ENCODE peak calls at places on chromosomes 3 and 15, in six cellular contexts. Z, B, N, L, E and T are unnamed samples.

GRCh38 chr3:122944671-122945151 is 82.9 kb downstream of the SEMA5B start:
- DNase-seq in N (peak; percentile 19), B (no peak), Z (no peak), L (peak; percentile 45), E (no peak), T (no peak)

GRCh38 chr3:101391413-101391812 is 71.0 kb upstream of the IMPG2 start:
- DNase-seq in N (no peak), L (no peak), E (no peak), Z (no peak), B (no peak), T (no peak)

GRCh38 chr3:24829632-24830229 is 335.1 kb upstream of the THRB start:
- DNase-seq in E (peak; percentile 38), B (no peak), L (no peak), N (no peak), Z (peak; percentile 7), T (no peak)

GRCh38 chr3:174099724-174100123 is 702.2 kb downstream of the NLGN1 start:
- DNase-seq in Z (no peak), B (no peak), N (no peak), E (no peak), L (no peak), T (no peak)

GRCh38 chr3:163939926-163940325 is 1138.4 kb downstream of the SI start:
- DNase-seq in L (no peak), N (peak; percentile 35), Z (peak; percentile 7), B (no peak), E (no peak), T (no peak)

GRCh38 chr15:63157891-63158431 is 684 bp upstream of the RPS27L start:
- DNase-seq in B (no peak), E (no peak), N (peak; percentile 90), L (peak; percentile 45), Z (peak; percentile 83), T (peak; percentile 38)

GRCh38 chr15:57509121-57509520 is 82.6 kb upstream of the MYZAP start:
- DNase-seq in N (no peak), Z (no peak), L (no peak), B (no peak), E (peak; percentile 45), T (no peak)

GRCh38 chr15:40906101-40906946 is 12.1 kb downstream of the VPS18 start:
- DNase-seq in B (peak; percentile 60), N (peak; percentile 98), L (peak; percentile 74), E (peak; percentile 91), Z (peak; percentile 99), T (peak; percentile 80)

GRCh38 chr15:56428821-56429458 is 36.0 kb downstream of the MNS1 start:
- DNase-seq in B (no peak), E (no peak), Z (peak; percentile 23), L (peak; percentile 20), N (peak; percentile 53), T (peak; percentile 3)

GRCh38 chr15:74431645-74432044 is 2.1 kb downstream of the SEMA7A start:
- DNase-seq in B (no peak), Z (no peak), E (no peak), L (no peak), N (peak; percentile 45), T (no peak)

GRCh38 chr15:79923068-79923514 is 26.3 kb upstream of the MTHFS start:
- DNase-seq in Z (peak; percentile 56), N (peak; percentile 69), B (peak; percentile 60), L (peak; percentile 64), E (peak; percentile 80), T (peak; percentile 90)

GRCh38 chr3:184688251-184688851 is 23.5 kb downstream of the MAGEF1 start:
- DNase-seq in L (peak; percentile 47), Z (peak; percentile 94), N (peak; percentile 73), B (no peak), E (no peak), T (no peak)

GRCh38 chr3:17307482-17307881 is 422.7 kb downstream of the PLCL2 start:
- DNase-seq in E (no peak), L (no peak), B (no peak), Z (no peak), N (peak; percentile 3), T (no peak)

GRCh38 chr3:135966349-135966695 is 794 bp downstream of the PPP2R3A start:
- DNase-seq in Z (no peak), L (no peak), N (no peak), B (no peak), E (peak; percentile 70), T (peak; percentile 48)

GRCh38 chr15:58805095-58805494 is 34.0 kb downstream of the MINDY2 start:
- DNase-seq in E (no peak), B (no peak), Z (no peak), L (no peak), N (no peak), T (no peak)

GRCh38 chr3:100018806-100019205 is 95.5 kb downstream of the FILIP1L start:
- DNase-seq in Z (no peak), L (no peak), N (no peak), E (no peak), B (no peak), T (no peak)

GRCh38 chr3:45154641-45155147 is 8.5 kb upstream of the CDCP1 start:
- DNase-seq in N (peak; percentile 90), E (no peak), L (peak; percentile 95), Z (peak; percentile 61), B (no peak), T (no peak)

GRCh38 chr15:48617619-48618018 is 27.9 kb downstream of the FBN1 start:
- DNase-seq in N (no peak), Z (peak; percentile 71), E (peak; percentile 47), L (no peak), B (no peak), T (no peak)